ENCODE peak calls at places on chromosomes 16 and 17, in five cellular contexts. Z is AG08395, M is heart left ventricle, K is fibroblast of mammary gland, F is heart right ventricle. I is an unnamed sample.

GRCh38 chr16:46897471-46897870 is 13.3 kb downstream of the GPT2 start:
- DNase-seq in Z (no peak), M (no peak), K (no peak), F (peak; percentile 34), I (no peak)

GRCh38 chr17:376936-377863 is 24.6 kb upstream of the RPH3AL start:
- DNase-seq in Z (peak; percentile 48), M (peak; percentile 66), K (peak; percentile 15), F (no peak), I (no peak)

GRCh38 chr16:11503566-11503965 is 83.2 kb downstream of the LITAF start:
- DNase-seq in Z (no peak), M (no peak), K (no peak), F (no peak), I (no peak)

GRCh38 chr16:85029413-85029794 is 1.8 kb downstream of the KIAA0513 start:
- DNase-seq in Z (peak; percentile 60), M (no peak), K (peak; percentile 69), F (no peak), I (peak; percentile 64)

GRCh38 chr17:65514082-65514481 is 47.4 kb downstream of the AXIN2 start:
- DNase-seq in Z (peak; percentile 90), M (no peak), K (peak; percentile 92), F (no peak), I (no peak)

GRCh38 chr16:88977028-88977844 is at the start of gene CBFA2T3:
- DNase-seq in Z (no peak), M (peak; percentile 91), K (no peak), F (peak; percentile 80), I (peak; percentile 90)

GRCh38 chr16:82061861-82062525 is 26.9 kb downstream of the HSD17B2 start:
- DNase-seq in Z (no peak), M (no peak), K (peak; percentile 33), F (no peak), I (peak; percentile 29)

GRCh38 chr16:56606071-56606687 is 2.2 kb upstream of the MT2A start:
- DNase-seq in Z (peak; percentile 72), M (no peak), K (no peak), F (no peak), I (no peak)

GRCh38 chr16:49855280-49855821 is 561 bp downstream of the ZNF423 start:
- DNase-seq in Z (peak; percentile 57), M (peak; percentile 93), K (peak; percentile 63), F (peak; percentile 90), I (peak; percentile 97)

GRCh38 chr17:35587074-35587961 is at the start of gene AP2B1:
- DNase-seq in Z (peak; percentile 94), M (peak; percentile 95), K (peak; percentile 97), F (peak; percentile 94), I (peak; percentile 98)

GRCh38 chr17:2093349-2093748 is 38.4 kb downstream of the HIC1 start:
- DNase-seq in Z (no peak), M (no peak), K (no peak), F (no peak), I (no peak)

GRCh38 chr17:50943575-50943933 is 77.4 kb upstream of the TOB1 start:
- DNase-seq in Z (no peak), M (no peak), K (no peak), F (no peak), I (no peak)

GRCh38 chr16:2484898-2485508 is 10.1 kb downstream of the TBC1D24 start:
- DNase-seq in Z (no peak), M (no peak), K (no peak), F (no peak), I (no peak)

GRCh38 chr17:19631905-19632304 is 16.6 kb upstream of the ALDH3A2 start:
- DNase-seq in Z (no peak), M (no peak), K (no peak), F (no peak), I (no peak)

GRCh38 chr17:17712268-17712924 is 31.1 kb downstream of the RAI1 start:
- DNase-seq in Z (peak; percentile 69), M (no peak), K (peak; percentile 88), F (no peak), I (no peak)

GRCh38 chr17:67531291-67531690 is 154.2 kb downstream of the PITPNC1 start:
- DNase-seq in Z (peak; percentile 6), M (no peak), K (no peak), F (no peak), I (peak; percentile 61)